ENCODE peak calls at places on chromosomes 3 and 15, in five cellular contexts. Q is stomach, D is AG04449, B is MM.1S, Z is neuronal stem cell. A is an unnamed sample.

GRCh38 chr3:158091526-158091925 is 14.7 kb downstream of the SHOX2 start:
- DNase-seq in Q (no peak), D (no peak), B (no peak), Z (no peak), A (no peak)

GRCh38 chr3:179098388-179099077 is 26.9 kb upstream of the ZMAT3 start:
- DNase-seq in Q (no peak), D (no peak), B (no peak), Z (no peak), A (peak)

GRCh38 chr3:151011427-151011826 is 38.9 kb upstream of the CLRN1 start:
- DNase-seq in Q (no peak), D (no peak), B (no peak), Z (peak), A (no peak)

GRCh38 chr3:135325096-135325495 is 530.0 kb downstream of the EPHB1 start:
- DNase-seq in Q (peak), D (no peak), B (no peak), Z (no peak), A (no peak)

GRCh38 chr15:82903511-82903910 is 49.0 kb downstream of the HOMER2 start:
- DNase-seq in Q (no peak), D (no peak), B (no peak), Z (no peak), A (no peak)

GRCh38 chr15:72086920-72087648 is 30.9 kb downstream of the MYO9A start:
- DNase-seq in Q (no peak), D (no peak), B (no peak), Z (no peak), A (no peak)

GRCh38 chr3:184282941-184283340 is 7.1 kb downstream of the ECE2 start:
- DNase-seq in Q (no peak), D (no peak), B (no peak), Z (no peak), A (no peak)

GRCh38 chr3:128745742-128746141 is 19.8 kb downstream of the RAB7A start:
- DNase-seq in Q (no peak), D (no peak), B (no peak), Z (no peak), A (no peak)

GRCh38 chr15:40087095-40087805 is 21.4 kb downstream of the BMF start:
- DNase-seq in Q (no peak), D (no peak), B (no peak), Z (no peak), A (no peak)

GRCh38 chr3:15501126-15501525 is 20.4 kb downstream of the COLQ start:
- DNase-seq in Q (no peak), D (no peak), B (no peak), Z (no peak), A (no peak)

GRCh38 chr15:89599021-89599420 is 23.8 kb downstream of the TICRR start:
- DNase-seq in Q (no peak), D (no peak), B (no peak), Z (no peak), A (no peak)

GRCh38 chr15:68145706-68146105 is 59.4 kb downstream of the CALML4 start:
- DNase-seq in Q (no peak), D (no peak), B (no peak), Z (no peak), A (no peak)

GRCh38 chr15:98900382-98900781 is 107.2 kb downstream of the PGPEP1L start:
- DNase-seq in Q (no peak), D (no peak), B (no peak), Z (no peak), A (no peak)

GRCh38 chr3:42369304-42369703 is 41.1 kb downstream of the LYZL4 start:
- DNase-seq in Q (peak), D (no peak), B (no peak), Z (peak), A (no peak)

GRCh38 chr15:94198633-94199032 is 32.7 kb upstream of the MCTP2 start:
- DNase-seq in Q (no peak), D (no peak), B (no peak), Z (no peak), A (no peak)

GRCh38 chr15:76239786-76240185 is 71.5 kb downstream of the ETFA start:
- DNase-seq in Q (no peak), D (no peak), B (no peak), Z (no peak), A (no peak)

GRCh38 chr3:33060609-33061337 is 36.2 kb downstream of the GLB1 start:
- DNase-seq in Q (peak), D (no peak), B (no peak), Z (no peak), A (no peak)

GRCh38 chr15:71048913-71049675 is 66.2 kb upstream of the THSD4 start:
- DNase-seq in Q (no peak), D (peak), B (no peak), Z (no peak), A (peak)

GRCh38 chr3:106068795-106069194 is 200.0 kb upstream of the CBLB start:
- DNase-seq in Q (no peak), D (no peak), B (peak), Z (no peak), A (no peak)

GRCh38 chr3:181797431-181797830 is 85.7 kb downstream of the SOX2 start:
- DNase-seq in Q (no peak), D (no peak), B (no peak), Z (no peak), A (no peak)

GRCh38 chr15:49313650-49314049 is 109.4 kb upstream of the FGF7 start:
- DNase-seq in Q (no peak), D (peak), B (no peak), Z (no peak), A (peak)

GRCh38 chr3:87298111-87298718 is 21.8 kb upstream of the POU1F1 start:
- DNase-seq in Q (no peak), D (no peak), B (peak), Z (peak), A (peak)

GRCh38 chr15:64045106-64045435 is 1.2 kb downstream of the DAPK2 start:
- DNase-seq in Q (no peak), D (no peak), B (no peak), Z (no peak), A (no peak)
- H3K4me3 ChIP-seq in Q (peak), D (no peak), B (no peak), Z (no peak), A (no peak)

GRCh38 chr3:62318752-62319569 is 54.4 kb downstream of the FEZF2 start:
- DNase-seq in Q (peak), D (peak), B (peak), Z (peak), A (peak)

GRCh38 chr3:62316525-62316924 is 56.8 kb downstream of the FEZF2 start:
- DNase-seq in Q (no peak), D (no peak), B (no peak), Z (no peak), A (no peak)

GRCh38 chr3:62319570-62320243 is 53.6 kb downstream of the FEZF2 start:
- DNase-seq in Q (no peak), D (no peak), B (no peak), Z (no peak), A (no peak)

GRCh38 chr3:62323241-62323640 is 50.1 kb downstream of the FEZF2 start:
- DNase-seq in Q (no peak), D (no peak), B (no peak), Z (no peak), A (no peak)

GRCh38 chr3:62318365-62318751 is 55.0 kb downstream of the FEZF2 start:
- DNase-seq in Q (no peak), D (no peak), B (no peak), Z (no peak), A (no peak)
- H3K4me3 ChIP-seq in Q (peak), D (peak), B (no peak), Z (peak), A (peak)

DNA sequence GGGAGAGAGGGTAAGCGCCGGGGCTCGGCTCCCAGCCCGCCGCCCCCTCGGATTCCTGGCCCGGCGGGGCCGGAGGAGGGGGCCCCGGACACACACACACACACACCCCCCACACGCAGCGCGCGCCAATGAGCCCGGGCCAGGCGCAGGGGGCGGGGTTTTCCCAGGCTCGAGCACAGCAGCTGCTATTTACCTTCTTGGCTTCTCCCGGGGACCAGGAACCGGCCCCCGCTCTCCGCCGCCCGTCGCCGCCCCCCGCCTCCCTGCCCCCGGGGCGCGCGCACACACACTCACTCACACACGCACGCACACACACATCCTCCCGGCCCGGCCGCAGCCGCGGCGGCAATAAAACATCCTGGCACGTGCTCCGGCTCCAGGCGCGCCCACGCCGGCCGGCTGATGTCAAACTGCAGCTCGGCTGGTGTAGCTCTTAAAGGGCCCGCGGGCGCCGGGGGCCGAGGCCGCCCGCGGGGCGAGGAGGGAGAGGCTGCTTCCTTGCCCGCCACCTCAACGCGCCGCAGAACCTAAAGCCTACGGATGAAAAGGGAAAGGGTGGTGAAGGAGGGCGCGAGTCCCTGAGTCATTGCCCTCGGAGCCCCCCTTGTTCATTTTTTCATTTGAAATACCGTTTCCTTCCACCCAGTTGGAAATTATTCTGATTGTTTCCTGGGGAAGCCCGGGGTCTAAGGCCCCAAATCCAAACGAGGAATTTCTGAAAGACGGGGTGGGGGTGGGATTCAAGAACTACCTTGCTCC is 1.0 kb upstream of the HES1 start:
- DNase-seq in Q (peak), D (peak), B (peak), Z (peak), A (peak)
- H3K4me3 ChIP-seq in Q (peak), D (peak), B (peak), Z (peak), A (peak)

DNA sequence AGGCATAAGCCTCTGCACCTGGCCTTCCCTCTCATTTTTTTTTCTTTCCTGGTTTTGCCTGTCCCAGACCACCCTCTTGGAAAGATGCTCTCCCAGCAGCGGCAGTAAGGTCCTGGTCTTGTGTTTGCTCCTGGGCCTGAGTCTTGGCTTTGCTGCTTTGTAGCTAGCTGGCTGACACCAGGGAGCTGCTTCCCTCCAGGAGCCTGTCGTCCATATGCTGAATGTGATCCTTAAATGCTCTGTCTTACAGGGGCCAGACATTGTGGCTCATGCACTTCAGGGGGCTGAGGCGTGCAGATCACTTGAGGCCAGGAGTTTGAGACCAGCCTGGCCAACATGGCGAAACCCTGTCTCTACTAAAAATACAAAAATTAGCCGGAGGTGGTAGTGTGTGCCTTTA is 17.2 kb downstream of the FLNB start:
- DNase-seq in Q (no peak), D (no peak), B (no peak), Z (no peak), A (no peak)
- H3K4me3 ChIP-seq in Q (no peak), D (no peak), B (no peak), Z (no peak), A (no peak)

GRCh38 chr3:170317954-170318353 is 39.6 kb upstream of the SKIL start:
- DNase-seq in Q (no peak), D (no peak), B (no peak), Z (no peak), A (no peak)
- H3K4me3 ChIP-seq in Q (no peak), D (no peak), B (no peak), Z (no peak), A (no peak)

GRCh38 chr3:59559721-59560514 is 510.1 kb upstream of the CFAP20DC start:
- DNase-seq in Q (no peak), D (peak), B (no peak), Z (no peak), A (peak)
- H3K4me3 ChIP-seq in Q (no peak), D (no peak), B (no peak), Z (peak), A (no peak)